ENCODE peak calls at places on chromosomes 13 and 19, in six cellular contexts. S, E, U, O, N and P are unnamed samples.

GRCh38 chr13:112894673-112895481 is 74.1 kb upstream of the MCF2L start:
- DNase-seq in S (no peak), E (peak; percentile 48), U (no peak), O (no peak), N (no peak), P (no peak)

GRCh38 chr13:111637365-111637764 is 316.9 kb downstream of the TEX29 start:
- DNase-seq in S (no peak), E (no peak), U (no peak), O (no peak), N (no peak), P (no peak)

GRCh38 chr13:28532226-28533048 is 37.5 kb upstream of the FLT1 start:
- DNase-seq in S (no peak), E (peak; percentile 83), U (peak; percentile 55), O (peak; percentile 50), N (no peak), P (peak; percentile 43)

GRCh38 chr19:2154587-2155075 is 3.3 kb upstream of the AP3D1 start:
- DNase-seq in S (peak; percentile 61), E (no peak), U (no peak), O (no peak), N (no peak), P (no peak)

GRCh38 chr19:1312732-1313694 is 27.3 kb downstream of the EFNA2 start:
- DNase-seq in S (no peak), E (no peak), U (no peak), O (no peak), N (no peak), P (no peak)

GRCh38 chr19:10364644-10365043 is 15.7 kb downstream of the TYK2 start:
- DNase-seq in S (no peak), E (no peak), U (no peak), O (no peak), N (no peak), P (no peak)

GRCh38 chr19:3324405-3324856 is 42.0 kb upstream of the NFIC start:
- DNase-seq in S (no peak), E (peak; percentile 62), U (peak; percentile 75), O (peak; percentile 79), N (peak; percentile 75), P (peak; percentile 73)

GRCh38 chr13:44549461-44549860 is 26.7 kb downstream of the TSC22D1 start:
- DNase-seq in S (no peak), E (no peak), U (no peak), O (no peak), N (no peak), P (no peak)

GRCh38 chr13:106118996-106119395 is 416.5 kb downstream of the EFNB2 start:
- DNase-seq in S (no peak), E (no peak), U (no peak), O (no peak), N (no peak), P (no peak)

GRCh38 chr13:100818706-100819105 is 144.1 kb upstream of the TMTC4 start:
- DNase-seq in S (peak; percentile 47), E (no peak), U (no peak), O (no peak), N (no peak), P (no peak)

GRCh38 chr19:40872209-40872608 is 9.8 kb downstream of the CYP2A7 start:
- DNase-seq in S (no peak), E (no peak), U (no peak), O (no peak), N (no peak), P (no peak)

GRCh38 chr19:5706876-5707573 is 12.9 kb downstream of the LONP1 start:
- DNase-seq in S (no peak), E (no peak), U (no peak), O (peak; percentile 28), N (no peak), P (no peak)

GRCh38 chr13:79869326-79869725 is 388.4 kb downstream of the NDFIP2 start:
- DNase-seq in S (no peak), E (no peak), U (no peak), O (no peak), N (no peak), P (no peak)

GRCh38 chr13:109704771-109705628 is 81.4 kb downstream of the IRS2 start:
- DNase-seq in S (no peak), E (no peak), U (peak; percentile 35), O (no peak), N (no peak), P (no peak)

DNA sequence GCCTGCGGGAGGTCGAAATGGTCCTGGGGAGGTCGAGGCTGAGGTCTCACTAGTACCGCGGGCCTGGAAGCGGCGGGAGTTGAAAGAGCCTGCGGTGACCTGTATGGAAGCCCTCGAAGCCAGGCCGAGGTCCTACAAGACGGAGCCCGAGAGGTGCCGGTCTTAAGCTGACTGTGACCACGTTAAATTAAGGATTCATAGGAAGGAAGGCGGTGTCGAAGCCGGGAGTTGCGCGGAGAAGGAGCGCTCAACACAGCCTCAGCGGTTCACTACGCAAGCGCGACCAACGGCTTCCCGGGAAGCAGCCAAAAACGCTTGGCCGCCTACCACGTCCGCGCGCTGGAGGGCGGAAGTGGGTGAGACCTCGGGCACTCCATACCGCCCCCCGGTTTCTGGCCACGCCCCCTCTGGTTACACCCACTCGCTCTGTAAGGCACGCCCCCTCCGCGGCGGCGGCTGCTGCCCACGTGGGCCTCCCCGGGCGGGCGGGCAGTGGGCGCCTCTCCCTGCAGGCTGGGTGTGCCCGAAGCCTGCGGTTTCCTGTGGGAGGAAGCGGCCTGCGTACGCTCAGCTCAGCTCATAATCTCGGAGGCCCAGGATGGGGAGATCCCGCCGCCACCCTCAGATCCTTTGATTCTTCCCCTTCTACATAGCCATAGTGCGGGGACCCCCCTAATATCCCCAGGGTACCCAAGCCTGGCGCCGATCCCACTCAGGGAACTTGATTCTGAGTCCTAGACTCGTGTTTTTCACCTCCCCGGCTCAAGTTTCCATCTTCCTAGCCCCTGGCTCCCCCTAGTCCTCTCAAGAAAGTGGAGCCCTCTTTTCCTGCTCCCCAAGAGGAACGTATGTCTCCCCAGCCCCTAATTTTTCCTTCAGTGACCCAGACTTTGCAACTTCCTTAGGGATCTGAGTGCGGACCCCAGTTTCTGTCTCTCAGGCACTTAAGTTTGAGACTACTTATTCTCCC is 3.4 kb upstream of the EMP3 start:
- DNase-seq in S (peak; percentile 96), E (peak; percentile 99), U (peak; percentile 100), O (peak; percentile 94), N (peak; percentile 98), P (peak; percentile 95)
- TF ChIP-seq CTCF in S (no peak), E (no peak), U (peak; percentile 33), O (no peak), N (no peak), P (no peak)

DNA sequence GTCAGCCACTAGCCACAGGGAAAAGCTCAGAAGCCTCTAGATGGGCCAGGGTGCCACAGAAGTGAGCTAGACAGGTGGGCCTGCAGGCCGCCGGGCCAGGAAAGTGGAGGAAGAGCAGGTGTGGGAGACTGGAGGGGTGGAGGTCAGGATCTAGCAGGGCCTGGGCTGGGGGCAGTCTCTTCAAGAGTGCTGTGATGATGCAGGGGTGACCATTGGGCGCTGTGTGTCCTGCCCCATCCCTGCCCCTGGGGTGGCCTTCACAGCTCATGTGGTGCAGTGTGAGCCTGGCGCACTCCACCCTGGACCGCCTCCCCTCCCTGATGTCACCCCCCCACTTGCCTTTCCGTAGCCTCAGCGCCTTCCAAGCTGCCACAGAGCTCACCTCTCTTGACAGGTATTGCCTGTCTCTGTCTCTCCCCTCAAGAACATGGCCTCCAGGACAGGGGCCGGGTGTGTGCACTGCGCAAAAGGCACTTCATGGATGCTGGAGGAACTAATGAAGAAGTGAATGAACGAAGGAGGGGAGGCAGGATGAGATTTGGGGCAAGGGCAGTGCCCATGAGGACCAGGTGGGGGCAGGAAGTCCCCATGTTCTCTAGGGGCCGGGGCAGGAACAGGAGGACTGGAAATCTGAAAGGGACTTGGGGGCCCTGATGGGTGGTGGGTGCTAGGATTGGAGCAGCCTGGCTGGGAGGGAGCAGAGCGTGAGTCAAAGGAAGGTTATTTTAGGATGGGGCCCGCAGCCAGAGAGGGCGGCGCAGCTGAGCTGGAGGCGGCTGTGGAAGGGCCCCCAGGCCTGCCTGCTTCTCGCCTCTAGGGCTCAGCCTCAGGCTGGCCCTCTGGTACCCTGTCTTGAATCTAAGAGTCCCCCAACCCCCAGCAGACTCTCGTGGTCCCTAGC is 6.6 kb downstream of the SSBP4 start:
- DNase-seq in S (no peak), E (no peak), U (peak; percentile 75), O (no peak), N (no peak), P (no peak)
- TF ChIP-seq CTCF in S (no peak), E (no peak), U (no peak), O (no peak), N (no peak), P (no peak)

GRCh38 chr19:7497292-7497691 is 8.5 kb upstream of the PEX11G start:
- DNase-seq in S (no peak), E (peak; percentile 34), U (no peak), O (peak; percentile 41), N (no peak), P (peak; percentile 39)
- TF ChIP-seq CTCF in S (no peak), E (peak; percentile 19), U (peak; percentile 35), O (peak; percentile 33), N (peak; percentile 45), P (peak; percentile 28)

GRCh38 chr13:31088826-31089420 is 72.8 kb downstream of the HSPH1 start:
- DNase-seq in S (no peak), E (no peak), U (no peak), O (no peak), N (no peak), P (no peak)

GRCh38 chr13:31090921-31091624 is 70.6 kb downstream of the HSPH1 start:
- DNase-seq in S (no peak), E (no peak), U (no peak), O (no peak), N (no peak), P (no peak)

GRCh38 chr13:31092631-31093030 is 69.1 kb downstream of the HSPH1 start:
- DNase-seq in S (no peak), E (no peak), U (no peak), O (no peak), N (no peak), P (no peak)

GRCh38 chr13:31090096-31090495 is 71.6 kb downstream of the HSPH1 start:
- DNase-seq in S (no peak), E (no peak), U (no peak), O (no peak), N (no peak), P (no peak)

GRCh38 chr13:31089649-31090048 is 72.1 kb downstream of the HSPH1 start:
- DNase-seq in S (no peak), E (no peak), U (no peak), O (no peak), N (no peak), P (no peak)
- TF ChIP-seq CTCF in S (no peak), E (no peak), U (no peak), O (no peak), N (no peak), P (no peak)